ENCODE peak calls at places on chromosomes 2 and 18, in seven cellular contexts. A is memory B cell, B is breast epithelium, O is nucleus accumbens, M is endothelial cell, W is EL, F is iPS-NIHi11. N is an unnamed sample.
A peak's percentile ranks its signal among the peaks of the same experiment; 100 is the strongest.

GRCh38 chr2:169082995-169083394 is 13.6 kb downstream of the DHRS9 start:
- DNase-seq in A (no peak), F (no peak), M (no peak), O (no peak), B (no peak), W (no peak), N (no peak)

GRCh38 chr18:64333584-64333983 is 184.7 kb upstream of the LINC00305 start:
- DNase-seq in B (no peak), W (no peak), A (no peak), F (no peak), O (no peak), M (no peak), N (no peak)

GRCh38 chr2:17791121-17791902 is 24.9 kb upstream of the MSGN1 start:
- DNase-seq in W (peak; percentile 56), M (no peak), O (no peak), F (no peak), B (no peak), A (no peak), N (no peak)

GRCh38 chr2:234139755-234140154 is 89.3 kb downstream of the SPP2 start:
- DNase-seq in W (no peak), B (no peak), F (no peak), O (no peak), M (no peak), A (no peak), N (no peak)

GRCh38 chr18:68102117-68102516 is 585.6 kb upstream of the DSEL start:
- DNase-seq in M (no peak), F (no peak), O (no peak), A (no peak), W (no peak), B (no peak), N (no peak)

GRCh38 chr2:33378551-33379220 is 97.8 kb upstream of the RASGRP3 start:
- DNase-seq in B (no peak), F (no peak), M (no peak), O (no peak), W (no peak), A (no peak), N (no peak)

GRCh38 chr2:120219291-120219690 is 3.9 kb downstream of the TMEM185B start:
- DNase-seq in M (no peak), A (no peak), O (no peak), F (no peak), W (no peak), B (no peak), N (no peak)

GRCh38 chr18:66560092-66560491 is 43.8 kb downstream of the CDH19 start:
- DNase-seq in W (no peak), M (peak; percentile 34), O (no peak), B (no peak), F (no peak), A (no peak), N (no peak)

GRCh38 chr2:36541891-36542595 is 55.9 kb downstream of the FEZ2 start:
- DNase-seq in B (no peak), O (no peak), F (no peak), A (no peak), W (peak; percentile 66), M (no peak), N (no peak)

GRCh38 chr2:160241251-160242137 is 41.4 kb upstream of the ITGB6 start:
- DNase-seq in W (peak; percentile 85), F (no peak), M (no peak), A (no peak), B (peak; percentile 76), O (no peak), N (peak; percentile 64)

GRCh38 chr2:213129311-213129710 is 22.1 kb downstream of the IKZF2 start:
- DNase-seq in F (no peak), B (no peak), W (no peak), O (no peak), M (no peak), A (no peak), N (no peak)

GRCh38 chr2:207748993-207749392 is 20.7 kb downstream of the FZD5 start:
- DNase-seq in W (no peak), M (no peak), B (no peak), A (no peak), F (no peak), O (no peak), N (no peak)

GRCh38 chr2:230184727-230185578 is 34.8 kb downstream of the SP110 start:
- DNase-seq in W (peak; percentile 16), A (no peak), B (no peak), M (no peak), O (no peak), F (no peak), N (no peak)

GRCh38 chr2:96505231-96505889 is at the start of gene NEURL3:
- DNase-seq in B (peak; percentile 17), A (no peak), W (peak; percentile 69), F (no peak), M (no peak), O (no peak), N (no peak)

GRCh38 chr2:202066850-202067249 is 6.2 kb upstream of the KIAA2012 start:
- DNase-seq in W (no peak), A (no peak), O (no peak), M (no peak), F (no peak), B (no peak), N (no peak)

GRCh38 chr18:6270791-6271216 is 143.9 kb downstream of the L3MBTL4 start:
- DNase-seq in F (no peak), W (no peak), A (no peak), B (no peak), O (no peak), M (no peak), N (no peak)

GRCh38 chr2:237885931-237886701 is 26.7 kb downstream of the RAMP1 start:
- DNase-seq in M (no peak), F (no peak), W (no peak), B (no peak), A (no peak), O (no peak), N (no peak)

GRCh38 chr2:45867349-45867748 is 215.9 kb downstream of the PRKCE start:
- DNase-seq in O (no peak), M (no peak), A (no peak), F (no peak), B (no peak), W (no peak), N (no peak)

N was measured in stromal cell of bone marrow.